ENCODE peak calls at places on chromosomes 5 and 9, in seven cellular contexts. B is SJSA1; W is adrenal gland; Y is activated CD4-positive, CD25-positive, alpha-beta regulatory T cell treated with anti-CD3 and anti-CD28 coated beads, Interleukin-2, amount 50 U/mL, for 16 hours; U is M059J; P is EL; Q is brain microvascular endothelial cell. F is an unnamed sample.
A peak's percentile ranks its signal among the peaks of the same experiment; 100 is the strongest.

GRCh38 chr5:157665467-157666085 is 5.8 kb upstream of the C5orf52 start:
- DNase-seq in B (no peak), W (peak; percentile 32), Y (no peak), U (peak; percentile 86), P (peak; percentile 78), Q (peak; percentile 79), F (peak; percentile 57)

GRCh38 chr5:37840036-37840909 is at the start of gene GDNF:
- DNase-seq in B (peak; percentile 90), W (peak; percentile 31), Y (no peak), U (peak; percentile 43), P (peak; percentile 77), Q (no peak), F (no peak)

GRCh38 chr5:81169924-81170323 is 63.2 kb upstream of the CKMT2 start:
- DNase-seq in B (no peak), W (no peak), Y (no peak), U (no peak), P (no peak), Q (no peak), F (no peak)

GRCh38 chr9:125262217-125262991 is 778 bp downstream of the GAPVD1 start:
- DNase-seq in B (no peak), W (no peak), Y (no peak), U (peak; percentile 36), P (peak; percentile 29), Q (no peak), F (no peak)

GRCh38 chr5:132684922-132685720 is 11.3 kb downstream of the IL4 start:
- DNase-seq in B (no peak), W (no peak), Y (no peak), U (no peak), P (no peak), Q (no peak), F (no peak)

GRCh38 chr9:27785714-27786100 is 212.4 kb upstream of the C9orf72 start:
- DNase-seq in B (no peak), W (no peak), Y (no peak), U (peak; percentile 7), P (no peak), Q (peak; percentile 20), F (no peak)

GRCh38 chr5:140481758-140482157 is 65.7 kb upstream of the EIF4EBP3 start:
- DNase-seq in B (no peak), W (no peak), Y (no peak), U (peak; percentile 64), P (peak; percentile 50), Q (peak; percentile 9), F (no peak)

GRCh38 chr9:17185630-17186029 is 50.8 kb downstream of the CNTLN start:
- DNase-seq in B (no peak), W (no peak), Y (no peak), U (no peak), P (no peak), Q (no peak), F (no peak)

GRCh38 chr9:114696814-114697544 is 15.0 kb upstream of the TEX48 start:
- DNase-seq in B (peak; percentile 19), W (no peak), Y (no peak), U (peak; percentile 82), P (peak; percentile 74), Q (peak; percentile 34), F (no peak)